ENCODE peak calls at places on chromosome 3, in six cellular contexts. S, Q, N, R, L and A are unnamed samples.

GRCh38 chr3:77142636-77143035 is 102.7 kb downstream of the ROBO2 start:
- DNase-seq in S (no peak), Q (no peak), N (no peak), R (no peak), L (no peak), A (no peak)

GRCh38 chr3:109985942-109986555 is 648.7 kb upstream of the DPPA4 start:
- DNase-seq in S (no peak), Q (peak; percentile 35), N (peak; percentile 2), R (no peak), L (no peak), A (no peak)

GRCh38 chr3:150495563-150496168 is 50.6 kb downstream of the SERP1 start:
- DNase-seq in S (peak; percentile 76), Q (peak; percentile 32), N (peak; percentile 65), R (no peak), L (no peak), A (no peak)

GRCh38 chr3:73707772-73708171 is 83.0 kb upstream of the PDZRN3 start:
- DNase-seq in S (peak; percentile 52), Q (no peak), N (peak; percentile 52), R (no peak), L (no peak), A (no peak)

GRCh38 chr3:127145266-127145665 is 47.7 kb upstream of the PRR23E start:
- DNase-seq in S (no peak), Q (no peak), N (no peak), R (no peak), L (no peak), A (no peak)

GRCh38 chr3:173354124-173354523 is 43.4 kb upstream of the NLGN1 start:
- DNase-seq in S (no peak), Q (no peak), N (no peak), R (peak; percentile 82), L (no peak), A (no peak)

GRCh38 chr3:37779289-37780152 is 82.2 kb upstream of the CTDSPL start:
- DNase-seq in S (peak; percentile 90), Q (peak; percentile 58), N (peak; percentile 83), R (peak; percentile 64), L (no peak), A (no peak)

GRCh38 chr3:126378341-126378751 is 16.4 kb upstream of the CFAP100 start:
- DNase-seq in S (no peak), Q (no peak), N (no peak), R (no peak), L (no peak), A (no peak)

GRCh38 chr3:107813066-107813465 is 277.8 kb downstream of the CD47 start:
- DNase-seq in S (peak; percentile 8), Q (no peak), N (peak; percentile 12), R (no peak), L (no peak), A (no peak)

GRCh38 chr3:114879059-114880031 is 267.7 kb downstream of the ZBTB20 start:
- DNase-seq in S (peak; percentile 54), Q (peak; percentile 28), N (peak; percentile 82), R (no peak), L (no peak), A (no peak)

GRCh38 chr3:15778332-15778858 is 19.4 kb downstream of the ANKRD28 start:
- DNase-seq in S (no peak), Q (peak; percentile 21), N (no peak), R (peak; percentile 59), L (no peak), A (no peak)

GRCh38 chr3:13825317-13825590 is 54.6 kb downstream of the WNT7A start:
- DNase-seq in S (no peak), Q (peak; percentile 80), N (no peak), R (no peak), L (no peak), A (no peak)

GRCh38 chr3:28575100-28575747 is 226.6 kb upstream of the AZI2 start:
- DNase-seq in S (peak; percentile 8), Q (no peak), N (peak; percentile 35), R (peak; percentile 90), L (peak; percentile 72), A (no peak)

GRCh38 chr3:110711130-110711832 is 360.3 kb upstream of the NECTIN3 start:
- DNase-seq in S (no peak), Q (no peak), N (no peak), R (no peak), L (no peak), A (no peak)

GRCh38 chr3:149003653-149004305 is 12.4 kb downstream of the GYG1 start:
- DNase-seq in S (no peak), Q (peak; percentile 78), N (no peak), R (peak; percentile 57), L (no peak), A (no peak)

GRCh38 chr3:148998715-148999413 is 7.5 kb downstream of the GYG1 start:
- DNase-seq in S (no peak), Q (no peak), N (peak; percentile 52), R (no peak), L (no peak), A (no peak)

GRCh38 chr3:149000207-149000745 is 8.9 kb downstream of the GYG1 start:
- DNase-seq in S (peak; percentile 40), Q (no peak), N (no peak), R (no peak), L (no peak), A (no peak)

GRCh38 chr3:148999806-149000205 is 8.5 kb downstream of the GYG1 start:
- DNase-seq in S (peak; percentile 49), Q (no peak), N (no peak), R (peak; percentile 58), L (no peak), A (no peak)

DNA sequence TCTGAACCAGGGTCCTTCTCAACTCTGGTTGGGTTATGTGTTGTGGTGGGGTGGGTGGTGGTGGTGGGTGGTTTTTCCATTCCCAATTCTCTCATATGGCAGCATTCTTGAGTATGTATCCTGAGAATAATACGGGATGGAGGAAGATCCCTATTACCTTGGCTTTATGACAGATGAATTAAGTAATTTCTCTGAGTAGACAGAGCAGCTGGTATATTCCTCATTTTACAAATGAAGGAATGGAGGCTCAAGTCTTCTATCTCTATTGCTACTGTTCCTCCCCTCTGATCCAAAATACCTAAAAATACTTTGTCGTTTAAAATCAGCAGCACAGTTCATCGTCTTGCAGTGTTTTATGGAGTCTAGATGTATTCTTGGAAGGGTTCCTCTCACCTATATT is 10.4 kb downstream of the GYG1 start:
- DNase-seq in S (no peak), Q (no peak), N (no peak), R (no peak), L (no peak), A (no peak)
- H3K4me1 ChIP-seq in S (peaks cover 21% of the 10 kb centered on the region), Q (no peaks in the 10 kb centered on the region), N (peaks cover 37% of the 10 kb centered on the region), R (peaks cover 4% of the 10 kb centered on the region), L (peaks cover 7% of the 10 kb centered on the region), A (no peaks in the 10 kb centered on the region)

GRCh38 chr3:45986303-45986982 is 9.2 kb downstream of the FYCO1 start:
- DNase-seq in S (peak; percentile 67), Q (peak; percentile 25), N (peak; percentile 85), R (no peak), L (no peak), A (no peak)
- H3K4me1 ChIP-seq in S (peaks cover 51% of the 10 kb centered on the region), Q (peaks cover 9% of the 10 kb centered on the region), N (peaks cover 49% of the 10 kb centered on the region), R (peaks cover 22% of the 10 kb centered on the region), L (peaks cover 60% of the 10 kb centered on the region), A (no peaks in the 10 kb centered on the region)

GRCh38 chr3:194129581-194130133 is 6.3 kb upstream of the HES1 start:
- DNase-seq in S (no peak), Q (no peak), N (peak; percentile 44), R (peak; percentile 90), L (no peak), A (no peak)
- H3K4me1 ChIP-seq in S (no peaks in the 10 kb centered on the region), Q (peaks cover 19% of the 10 kb centered on the region), N (peaks cover 13% of the 10 kb centered on the region), R (peaks cover 7% of the 10 kb centered on the region), L (peaks cover 44% of the 10 kb centered on the region), A (no peaks in the 10 kb centered on the region)

DNA sequence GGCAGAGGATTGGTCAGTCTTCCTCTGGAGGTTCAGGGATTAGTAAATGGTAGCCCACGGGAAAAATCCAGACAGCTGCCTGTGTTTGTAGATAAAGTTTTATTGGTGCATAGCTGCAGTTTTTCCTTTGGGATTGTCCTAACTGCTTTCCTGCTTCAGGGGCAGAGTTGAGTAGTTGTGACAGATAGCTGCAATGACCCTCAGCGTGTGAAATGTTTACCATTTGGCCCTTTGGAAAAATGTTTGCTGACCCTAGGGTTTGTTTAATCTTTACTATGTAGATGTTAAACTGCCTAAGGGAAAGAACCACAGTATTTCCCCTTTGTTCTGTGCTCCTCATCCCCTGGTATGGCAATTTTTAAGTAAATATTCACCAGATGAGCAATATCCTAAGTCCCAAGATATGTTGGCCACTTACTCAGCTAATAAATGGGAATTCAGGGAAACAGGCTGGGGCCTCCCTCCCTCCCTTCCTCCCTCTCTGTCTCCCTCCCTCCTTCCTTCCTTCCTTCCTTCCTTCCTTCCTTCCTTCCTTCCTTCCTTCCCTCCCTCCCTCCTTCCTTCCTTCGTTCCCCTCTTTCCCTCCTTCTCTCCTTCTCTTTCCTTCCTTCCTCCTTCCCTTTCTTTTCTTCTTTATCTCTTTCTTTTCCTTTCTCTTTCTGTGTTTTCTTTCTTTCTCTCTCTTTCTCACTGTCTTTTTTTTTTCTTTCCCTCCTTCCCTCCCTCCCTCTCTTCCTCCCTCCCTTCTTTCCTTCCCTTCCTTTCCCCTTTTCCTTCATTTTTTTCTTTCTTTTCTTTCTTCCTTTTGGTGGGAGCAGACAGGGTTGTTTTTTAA is 234.6 kb upstream of the BHLHE40 start:
- DNase-seq in S (peak; percentile 56), Q (peak; percentile 38), N (peak; percentile 70), R (no peak), L (no peak), A (no peak)
- H3K4me1 ChIP-seq in S (peaks cover 4% of the 10 kb centered on the region), Q (peaks cover 13% of the 10 kb centered on the region), N (peaks cover 47% of the 10 kb centered on the region), R (no peaks in the 10 kb centered on the region), L (peaks cover 40% of the 10 kb centered on the region), A (peaks cover 15% of the 10 kb centered on the region)

DNA sequence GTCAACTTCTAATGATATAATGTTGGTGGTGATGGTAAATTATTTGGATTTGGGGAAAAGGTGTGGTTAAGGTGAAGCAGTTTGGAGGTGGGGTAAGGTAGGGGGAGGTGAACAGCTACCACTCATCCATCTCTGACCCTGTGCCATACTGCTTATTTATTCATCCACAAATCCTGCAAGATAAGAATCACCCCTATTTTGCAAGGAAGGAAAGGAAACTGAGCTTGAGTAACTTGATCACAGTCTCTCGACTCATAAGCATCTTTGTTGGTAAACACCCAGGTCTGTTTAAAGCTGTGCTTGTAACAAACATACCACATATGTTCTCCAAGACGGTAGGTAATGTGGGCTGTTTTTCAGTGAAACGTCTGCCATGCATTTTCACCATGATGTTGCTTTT is 67.3 kb downstream of the PTPRG start:
- DNase-seq in S (no peak), Q (no peak), N (peak; percentile 20), R (no peak), L (no peak), A (no peak)
- H3K4me1 ChIP-seq in S (peaks cover 9% of the 10 kb centered on the region), Q (peaks cover 17% of the 10 kb centered on the region), N (peaks cover 40% of the 10 kb centered on the region), R (no peaks in the 10 kb centered on the region), L (peaks cover 4% of the 10 kb centered on the region), A (no peaks in the 10 kb centered on the region)